ENCODE peak calls at places on chromosome 1, in five cellular contexts. Q, S, R, I and D are unnamed samples.

GRCh38 chr1:206754011-206754410 is 16.6 kb upstream of the IL19 start:
- DNase-seq in Q (no peak), S (no peak), R (no peak), I (no peak), D (no peak)

GRCh38 chr1:160971618-160972056 is 17.0 kb upstream of the ITLN2 start:
- DNase-seq in Q (no peak), S (no peak), R (no peak), I (no peak), D (no peak)

GRCh38 chr1:223276029-223276428 is 87.9 kb downstream of the SUSD4 start:
- DNase-seq in Q (no peak), S (no peak), R (no peak), I (no peak), D (no peak)

GRCh38 chr1:168497376-168497952 is 46.3 kb downstream of the XCL2 start:
- DNase-seq in Q (no peak), S (no peak), R (no peak), I (no peak), D (no peak)

GRCh38 chr1:81097860-81098259 is 702.9 kb upstream of the ADGRL2 start:
- DNase-seq in Q (no peak), S (no peak), R (no peak), I (no peak), D (no peak)

GRCh38 chr1:198605880-198606458 is 32.9 kb upstream of the PTPRC start:
- DNase-seq in Q (peak), S (no peak), R (no peak), I (no peak), D (no peak)

GRCh38 chr1:60342569-60342968 is 269.0 kb upstream of the C1orf87 start:
- DNase-seq in Q (no peak), S (no peak), R (no peak), I (no peak), D (no peak)

GRCh38 chr1:42173155-42173933 is 8.8 kb upstream of the GUCA2A start:
- DNase-seq in Q (peak), S (peak), R (peak), I (no peak), D (no peak)

GRCh38 chr1:244851546-244852231 is 12.7 kb downstream of the HNRNPU start:
- DNase-seq in Q (no peak), S (no peak), R (no peak), I (no peak), D (no peak)

GRCh38 chr1:101301446-101301845 is 64.6 kb downstream of the S1PR1 start:
- DNase-seq in Q (no peak), S (no peak), R (no peak), I (no peak), D (no peak)

GRCh38 chr1:198337886-198338285 is 181.1 kb downstream of the NEK7 start:
- DNase-seq in Q (no peak), S (no peak), R (no peak), I (no peak), D (no peak)

GRCh38 chr1:151935154-151935553 is 25.8 kb upstream of the THEM4 start:
- DNase-seq in Q (peak), S (no peak), R (no peak), I (no peak), D (no peak)

GRCh38 chr1:21313146-21313885 is 23.1 kb upstream of the ECE1 start:
- DNase-seq in Q (peak), S (no peak), R (no peak), I (no peak), D (no peak)

GRCh38 chr1:58857673-58858343 is 74.0 kb upstream of the JUN start:
- DNase-seq in Q (no peak), S (no peak), R (peak), I (no peak), D (no peak)

GRCh38 chr1:152926091-152926490 is 17.7 kb downstream of the IVL start:
- DNase-seq in Q (peak), S (no peak), R (peak), I (no peak), D (no peak)

GRCh38 chr1:239387304-239388231 is 1.2 kb downstream of the CHRM3 start:
- DNase-seq in Q (peak), S (no peak), R (peak), I (no peak), D (no peak)

GRCh38 chr1:32275424-32275823 is 16.5 kb upstream of the HDAC1 start:
- DNase-seq in Q (no peak), S (no peak), R (no peak), I (no peak), D (no peak)

GRCh38 chr1:147496571-147496970 is 44.7 kb upstream of the BCL9 start:
- DNase-seq in Q (peak), S (peak), R (no peak), I (no peak), D (peak)

GRCh38 chr1:117613249-117613968 is 7.6 kb downstream of the TENT5C start:
- DNase-seq in Q (no peak), S (no peak), R (peak), I (no peak), D (no peak)

GRCh38 chr1:55234016-55234415 is 18.9 kb upstream of the USP24 start:
- DNase-seq in Q (no peak), S (no peak), R (no peak), I (no peak), D (no peak)

GRCh38 chr1:228455715-228456114 is 31.5 kb upstream of the RNF187 start:
- DNase-seq in Q (no peak), S (no peak), R (no peak), I (no peak), D (no peak)

GRCh38 chr1:38958967-38959366 is 17.3 kb upstream of the RHBDL2 start:
- DNase-seq in Q (peak), S (peak), R (no peak), I (peak), D (no peak)

GRCh38 chr1:166479052-166479631 is 312.3 kb upstream of the FAM78B start:
- DNase-seq in Q (peak), S (peak), R (peak), I (no peak), D (peak)

GRCh38 chr1:235127203-235127602 is 1.4 kb downstream of the TOMM20 start:
- DNase-seq in Q (no peak), S (no peak), R (peak), I (no peak), D (no peak)
- H3K4me3 ChIP-seq in Q (peak), S (peak), R (peak), I (peak), D (peak)

DNA sequence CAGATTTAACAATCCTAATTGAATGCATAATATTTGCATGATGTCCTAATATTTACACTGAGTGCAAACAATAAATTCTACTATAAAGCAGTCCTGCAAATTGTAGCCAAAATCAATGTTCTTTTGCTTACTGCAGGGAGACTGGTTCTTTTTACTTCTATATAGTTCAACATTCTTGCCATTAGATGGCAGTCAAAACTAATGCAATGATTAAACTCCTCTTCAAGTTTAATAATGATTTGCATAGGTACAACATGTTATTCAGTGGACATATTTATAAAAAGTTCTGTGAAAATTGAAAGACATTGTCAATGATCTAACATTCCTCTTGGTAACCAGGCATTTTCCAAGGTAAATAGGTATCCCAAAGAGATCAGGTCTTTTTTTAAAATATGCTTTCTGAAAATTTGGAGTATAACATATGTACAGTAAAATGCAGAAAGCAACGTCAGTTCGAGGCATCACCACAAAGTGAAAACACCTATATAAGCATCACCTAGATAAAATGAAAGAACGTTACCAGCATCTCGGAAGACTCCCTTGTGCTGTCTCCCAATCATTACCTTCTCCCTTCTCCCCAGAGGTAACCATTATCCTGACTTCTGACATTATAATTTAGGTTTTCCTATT is 9.8 kb upstream of the FNBP1L start:
- DNase-seq in Q (peak), S (no peak), R (peak), I (no peak), D (peak)
- H3K4me3 ChIP-seq in Q (no peak), S (no peak), R (no peak), I (no peak), D (no peak)

DNA sequence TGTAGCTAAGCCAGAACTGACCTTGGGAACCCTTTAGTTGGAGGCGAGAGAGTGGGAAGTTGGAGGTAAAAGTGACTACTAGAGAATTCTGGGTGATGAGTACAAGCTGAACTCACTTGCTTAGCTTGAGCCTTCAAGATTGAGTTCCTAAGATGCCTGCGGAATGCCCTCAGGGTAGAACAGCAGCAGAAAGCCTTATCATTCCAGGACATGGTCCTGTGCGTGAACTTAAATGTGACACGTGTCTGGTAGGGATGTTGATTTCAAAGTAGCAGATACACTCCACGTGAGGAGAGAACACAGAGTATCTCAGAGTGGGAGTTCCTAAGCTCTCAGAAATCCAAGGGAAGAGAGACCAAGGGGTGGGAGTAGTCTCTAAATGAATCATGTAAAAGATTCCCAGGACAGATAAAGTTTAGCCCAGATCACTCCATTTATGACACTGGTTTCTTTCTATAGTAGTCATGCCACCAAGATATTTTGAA is 60.1 kb downstream of the KCNK1 start:
- DNase-seq in Q (no peak), S (no peak), R (no peak), I (no peak), D (no peak)
- H3K4me3 ChIP-seq in Q (no peak), S (no peak), R (no peak), I (no peak), D (no peak)

DNA sequence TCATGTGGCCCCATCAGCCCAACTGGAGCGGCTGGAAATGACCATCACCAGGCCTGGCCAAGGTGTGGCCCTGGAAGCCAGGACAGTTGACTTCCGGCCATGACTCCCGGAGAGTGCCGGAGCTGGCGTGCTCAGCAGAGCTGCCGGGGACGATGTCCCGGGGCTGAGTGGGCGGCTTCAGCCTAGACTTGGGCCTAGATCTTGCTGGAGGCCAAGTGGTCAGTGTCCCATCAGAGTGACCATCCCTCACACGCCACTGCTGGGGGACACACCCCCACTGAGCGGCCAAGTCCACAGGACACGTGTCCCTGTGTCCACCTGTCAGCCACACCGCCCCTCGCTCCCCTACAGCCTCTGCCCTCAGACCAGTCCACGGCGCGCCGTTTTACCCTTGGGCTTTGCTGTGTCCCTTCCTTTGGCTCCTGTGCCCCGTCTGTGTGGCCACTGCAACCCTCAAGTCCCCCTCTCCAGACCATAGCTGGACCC is 4.0 kb downstream of the FAAP20 start:
- DNase-seq in Q (no peak), S (no peak), R (no peak), I (no peak), D (no peak)
- H3K4me3 ChIP-seq in Q (peak), S (peak), R (no peak), I (no peak), D (peak)

GRCh38 chr1:159922499-159923202 is 2.7 kb downstream of the TAGLN2 start:
- DNase-seq in Q (no peak), S (no peak), R (no peak), I (no peak), D (no peak)
- H3K4me3 ChIP-seq in Q (peak), S (peak), R (peak), I (peak), D (peak)

DNA sequence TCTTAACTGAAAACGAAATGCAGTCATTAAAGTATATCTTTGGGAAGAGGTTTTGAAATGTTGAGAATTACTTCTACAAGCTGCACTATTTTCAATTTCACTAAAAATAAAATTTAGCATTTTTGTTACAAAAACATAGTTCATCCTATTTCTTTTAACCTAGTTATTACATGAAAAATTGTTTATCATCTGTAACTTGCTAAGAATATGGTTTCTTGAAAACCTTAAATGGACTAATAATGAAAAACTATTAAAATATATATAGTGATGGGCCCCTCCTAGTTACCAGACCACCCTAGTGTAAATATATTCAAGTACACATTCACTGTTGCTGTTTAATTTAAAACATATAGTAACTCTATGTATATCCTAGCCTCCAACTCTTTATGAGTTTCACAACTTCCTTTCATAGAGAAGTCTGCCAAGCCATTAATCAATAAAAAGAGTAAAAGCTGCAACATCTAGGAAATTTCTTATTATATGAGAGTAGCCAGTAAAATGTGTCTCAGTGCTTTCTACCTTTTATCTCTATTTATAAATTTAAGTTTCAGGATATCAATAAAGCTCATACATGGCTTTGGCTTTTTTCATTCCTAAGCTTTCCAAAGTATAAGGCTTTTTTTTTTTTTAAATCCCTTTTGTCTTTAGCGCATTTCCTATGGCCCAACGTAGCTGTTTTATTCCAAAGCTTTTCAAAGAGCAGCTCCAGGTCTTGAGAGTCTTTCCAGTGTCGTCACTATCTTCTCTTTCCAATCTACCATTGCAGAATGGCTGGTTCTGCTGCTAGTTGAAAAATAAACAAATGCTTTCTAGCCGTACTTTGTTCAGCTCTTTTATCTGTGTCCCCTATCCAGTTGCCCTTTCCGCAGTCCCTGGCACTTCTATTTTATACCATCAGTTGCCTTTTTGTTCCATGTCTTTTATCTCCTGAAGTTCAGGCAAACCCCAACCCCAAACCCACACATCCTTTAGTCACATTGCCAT is 6.5 kb downstream of the IRF2BP2 start:
- DNase-seq in Q (peak), S (no peak), R (no peak), I (no peak), D (no peak)
- H3K4me3 ChIP-seq in Q (peak), S (peak), R (no peak), I (peak), D (peak)

DNA sequence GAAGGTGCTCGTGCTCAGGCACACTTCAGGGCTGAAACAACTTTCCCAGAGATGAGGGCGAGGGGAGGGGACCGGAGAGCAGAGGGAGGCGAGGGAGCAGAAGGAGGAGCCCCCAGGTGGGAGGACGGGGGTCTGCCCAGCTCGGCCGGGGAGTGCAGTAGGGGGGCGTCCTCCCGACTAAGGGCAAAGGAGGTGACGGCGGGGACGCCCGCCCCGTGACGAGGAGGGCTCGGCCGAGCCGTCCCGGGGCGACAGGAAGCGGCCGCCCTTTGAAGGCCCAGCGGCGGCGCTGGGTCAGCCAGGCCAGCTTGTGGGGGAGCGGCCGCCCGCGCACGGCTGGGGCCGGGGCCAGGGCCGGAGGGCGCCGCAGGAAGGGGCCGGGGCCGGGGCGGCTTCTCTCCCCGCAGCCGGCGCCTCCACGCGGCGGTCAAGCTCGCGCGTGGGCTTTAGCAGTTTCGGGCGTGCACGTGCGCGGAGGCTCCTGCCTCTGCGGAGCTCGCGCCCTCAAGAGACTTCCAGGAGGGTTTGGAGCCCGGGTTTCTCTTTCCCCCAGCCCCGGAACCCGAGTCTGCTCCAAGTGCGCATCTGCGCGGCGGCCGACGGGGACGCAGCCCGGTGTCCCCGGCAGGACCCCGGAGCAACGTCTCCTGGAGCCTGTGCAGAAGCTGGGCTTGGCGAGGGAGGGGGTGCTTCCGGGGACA is 100.8 kb upstream of the SLC45A1 start:
- DNase-seq in Q (no peak), S (no peak), R (no peak), I (no peak), D (no peak)
- H3K4me3 ChIP-seq in Q (no peak), S (peak), R (no peak), I (peak), D (no peak)

GRCh38 chr1:205321959-205322283 is 376 bp upstream of the NUAK2 start:
- DNase-seq in Q (no peak), S (no peak), R (no peak), I (no peak), D (no peak)
- H3K4me3 ChIP-seq in Q (no peak), S (peak), R (peak), I (no peak), D (peak)

GRCh38 chr1:194342484-194343262 is 1156.3 kb upstream of the B3GALT2 start:
- DNase-seq in Q (no peak), S (no peak), R (no peak), I (no peak), D (no peak)
- H3K4me3 ChIP-seq in Q (no peak), S (no peak), R (no peak), I (no peak), D (no peak)